ENCODE peak calls at places on chromosomes 4 and X, in six cellular contexts. H, M, W, K, Z and F are unnamed samples.

GRCh38 chr4:159042097-159042605 is 60.7 kb upstream of the RAPGEF2 start:
- DNase-seq in H (no peak), M (no peak), W (no peak), K (peak; percentile 10), Z (no peak), F (no peak)

GRCh38 chrX:151543706-151544105 is 19.8 kb upstream of the PASD1 start:
- DNase-seq in H (no peak), M (no peak), W (no peak), K (no peak), Z (no peak), F (no peak)

GRCh38 chrX:9862953-9863352 is 76.7 kb downstream of the SHROOM2 start:
- DNase-seq in H (no peak), M (no peak), W (no peak), K (no peak), Z (no peak), F (no peak)

GRCh38 chr4:41363384-41363981 is 106.8 kb downstream of the UCHL1 start:
- DNase-seq in H (peak; percentile 75), M (no peak), W (no peak), K (no peak), Z (no peak), F (no peak)

GRCh38 chr4:67727124-67727850 is 26.3 kb upstream of the UBA6 start:
- DNase-seq in H (peak; percentile 90), M (no peak), W (no peak), K (no peak), Z (no peak), F (no peak)

GRCh38 chr4:171932238-171932637 is 119.0 kb downstream of the GALNTL6 start:
- DNase-seq in H (no peak), M (no peak), W (no peak), K (no peak), Z (no peak), F (no peak)

GRCh38 chr4:80184791-80185756 is 12.2 kb upstream of the PRDM8 start:
- DNase-seq in H (no peak), M (peak; percentile 53), W (peak; percentile 38), K (no peak), Z (no peak), F (no peak)

GRCh38 chr4:42596918-42597317 is 60.0 kb downstream of the ATP8A1 start:
- DNase-seq in H (no peak), M (no peak), W (no peak), K (no peak), Z (no peak), F (no peak)

GRCh38 chrX:17465201-17465600 is 90.2 kb downstream of the NHS start:
- DNase-seq in H (no peak), M (no peak), W (no peak), K (no peak), Z (no peak), F (no peak)

GRCh38 chrX:12412561-12412960 is 274.3 kb downstream of the FRMPD4 start:
- DNase-seq in H (no peak), M (no peak), W (no peak), K (no peak), Z (no peak), F (no peak)

GRCh38 chr4:52664479-52664878 is 5.4 kb upstream of the USP46 start:
- DNase-seq in H (no peak), M (no peak), W (no peak), K (no peak), Z (no peak), F (no peak)

GRCh38 chr4:25190407-25190806 is 30.2 kb upstream of the SEPSECS start:
- DNase-seq in H (no peak), M (no peak), W (no peak), K (no peak), Z (no peak), F (no peak)

GRCh38 chr4:149823770-149824221 is 8.2 kb upstream of the IQCM start:
- DNase-seq in H (peak; percentile 87), M (no peak), W (no peak), K (no peak), Z (no peak), F (no peak)

GRCh38 chrX:47242321-47242720 is 9.5 kb downstream of the USP11 start:
- DNase-seq in H (no peak), M (no peak), W (no peak), K (no peak), Z (no peak), F (no peak)